ENCODE peak calls at places on chromosomes 11 and 22, in ten cellular contexts. W, S, M, O, E, P, I, R, Z and C are unnamed samples.

GRCh38 chr11:69014936-69015549 is 2.0 kb upstream of the MRGPRF start:
- DNase-seq in Z (no peak), W (no peak), M (no peak), R (no peak), I (no peak), P (no peak), S (no peak), E (no peak), O (peak; percentile 62), C (no peak)

GRCh38 chr22:40485813-40486610 is 115.6 kb downstream of the SGSM3 start:
- DNase-seq in M (no peak), E (peak; percentile 40), R (peak; percentile 74), I (peak; percentile 69), S (peak; percentile 60), O (no peak), P (no peak), W (no peak), Z (no peak), C (no peak)

GRCh38 chr22:28064941-28065340 is 145.9 kb upstream of the PITPNB start:
- DNase-seq in O (no peak), M (no peak), S (peak; percentile 24), I (no peak), R (no peak), Z (no peak), E (no peak), P (no peak), W (no peak), C (no peak)

GRCh38 chr22:37165066-37165465 is 15.3 kb upstream of the IL2RB start:
- DNase-seq in P (peak; percentile 21), S (no peak), M (no peak), I (no peak), W (no peak), E (peak; percentile 5), Z (no peak), R (no peak), O (no peak), C (peak; percentile 46)

GRCh38 chr11:126098204-126098769 is 35.6 kb upstream of the CDON start:
- DNase-seq in O (no peak), S (no peak), I (no peak), Z (peak; percentile 27), E (no peak), P (no peak), M (no peak), R (no peak), W (no peak), C (peak; percentile 63)

GRCh38 chr11:64088159-64089026 is 52.7 kb downstream of the FLRT1 start:
- DNase-seq in I (no peak), O (no peak), Z (no peak), M (no peak), W (peak; percentile 53), S (no peak), E (no peak), P (no peak), R (peak; percentile 60), C (no peak)

GRCh38 chr11:21346361-21346760 is 677.0 kb downstream of the NELL1 start:
- DNase-seq in R (no peak), M (no peak), Z (no peak), W (no peak), I (no peak), O (no peak), E (no peak), P (no peak), S (no peak), C (no peak)

GRCh38 chr11:131692151-131692550 is 321.7 kb downstream of the NTM start:
- DNase-seq in E (no peak), W (no peak), Z (no peak), M (no peak), R (no peak), S (no peak), P (no peak), O (no peak), I (no peak), C (no peak)

GRCh38 chr11:76695767-76696166 is 25.2 kb upstream of the LRRC32 start:
- DNase-seq in R (no peak), Z (no peak), O (no peak), E (no peak), W (no peak), S (no peak), I (no peak), P (peak; percentile 14), M (no peak), C (no peak)

GRCh38 chr11:35257287-35257686 is 118.3 kb downstream of the CD44 start:
- DNase-seq in I (no peak), W (no peak), P (no peak), S (no peak), Z (no peak), O (no peak), M (no peak), R (no peak), E (no peak), C (no peak)

GRCh38 chr11:76927160-76927559 is 66.4 kb downstream of the ACER3 start:
- DNase-seq in W (no peak), O (no peak), M (no peak), S (no peak), E (no peak), R (no peak), P (no peak), I (no peak), Z (no peak), C (no peak)

GRCh38 chr11:7495997-7496545 is 10.8 kb downstream of the OLFML1 start:
- DNase-seq in S (no peak), E (no peak), M (no peak), R (no peak), P (no peak), W (no peak), I (peak; percentile 35), Z (no peak), O (no peak), C (no peak)

GRCh38 chr11:75538150-75538942 is 12.6 kb upstream of the GDPD5 start:
- DNase-seq in P (no peak), I (no peak), S (no peak), Z (no peak), W (no peak), O (no peak), M (no peak), E (no peak), R (no peak), C (no peak)

GRCh38 chr11:75537740-75538139 is 12.0 kb upstream of the GDPD5 start:
- DNase-seq in R (no peak), Z (no peak), S (no peak), E (no peak), O (no peak), M (no peak), I (no peak), W (no peak), P (no peak), C (no peak)

GRCh38 chr11:75539459-75540022 is 13.8 kb upstream of the GDPD5 start:
- DNase-seq in Z (no peak), W (no peak), I (no peak), M (no peak), O (no peak), E (no peak), P (no peak), S (no peak), R (no peak), C (no peak)

GRCh38 chr11:75535039-75535563 is 9.4 kb upstream of the GDPD5 start:
- DNase-seq in M (peak; percentile 83), I (no peak), S (no peak), O (no peak), P (no peak), R (no peak), E (no peak), W (no peak), Z (no peak), C (no peak)

GRCh38 chr11:75536786-75537629 is 11.3 kb upstream of the GDPD5 start:
- DNase-seq in Z (no peak), M (peak; percentile 54), S (peak; percentile 41), P (no peak), R (no peak), I (no peak), W (no peak), E (no peak), O (no peak), C (no peak)
- TF ChIP-seq POLR2A in Z (no peak), M (peak; percentile 35), S (no peak), P (no peak), R (no peak), I (no peak), W (no peak), E (no peak), O (no peak), C (no peak)

GRCh38 chr11:95923730-95924413 is at the start of gene MTMR2:
- DNase-seq in E (peak; percentile 76), M (peak; percentile 81), I (peak; percentile 67), R (peak; percentile 76), S (peak; percentile 70), W (peak; percentile 49), O (peak; percentile 85), Z (peak; percentile 87), P (peak; percentile 89), C (peak; percentile 93)
- H3K4me1 ChIP-seq in E (no peaks in the 10 kb centered on the region), M (peaks cover 10% of the 10 kb centered on the region), I (peaks cover 36% of the 10 kb centered on the region), R (peaks cover 10% of the 10 kb centered on the region), S (peaks cover 1% of the 10 kb centered on the region), W (peaks cover 25% of the 10 kb centered on the region), O (no peaks in the 10 kb centered on the region), Z (peaks cover 12% of the 10 kb centered on the region), P (peaks cover 25% of the 10 kb centered on the region), C (peaks cover 40% of the 10 kb centered on the region)

DNA sequence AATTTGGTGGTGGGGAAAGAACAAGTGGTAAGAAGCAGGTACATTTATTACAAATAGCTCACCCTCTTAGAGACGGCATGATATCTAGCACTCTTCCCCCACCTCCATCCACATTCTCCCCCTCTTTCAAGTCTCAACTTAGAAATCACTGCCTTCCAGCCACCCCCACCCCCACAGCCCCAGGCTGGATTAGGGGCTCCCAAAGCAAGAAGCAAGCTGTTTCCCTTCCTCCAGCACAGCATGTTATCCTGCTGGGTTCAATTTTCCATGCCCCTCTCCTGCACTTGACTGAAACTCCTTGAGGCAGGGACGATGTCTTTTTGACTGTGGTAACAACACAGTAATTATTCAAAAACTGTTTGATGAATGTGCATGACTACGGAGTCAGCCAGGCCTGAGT is 350.7 kb downstream of the LARGE1 start:
- DNase-seq in P (no peak), E (no peak), S (no peak), W (no peak), R (no peak), O (no peak), M (no peak), Z (no peak), I (no peak), C (no peak)
- H3K27ac ChIP-seq in P (peak overlapping the region; percentile 54), E (no peak overlapping the region), S (no peak overlapping the region), W (no peak overlapping the region), R (no peak overlapping the region), O (no peak overlapping the region), M (no peak overlapping the region), Z (no peak overlapping the region), I (no peak overlapping the region), C (peak overlapping the region; percentile 75)

DNA sequence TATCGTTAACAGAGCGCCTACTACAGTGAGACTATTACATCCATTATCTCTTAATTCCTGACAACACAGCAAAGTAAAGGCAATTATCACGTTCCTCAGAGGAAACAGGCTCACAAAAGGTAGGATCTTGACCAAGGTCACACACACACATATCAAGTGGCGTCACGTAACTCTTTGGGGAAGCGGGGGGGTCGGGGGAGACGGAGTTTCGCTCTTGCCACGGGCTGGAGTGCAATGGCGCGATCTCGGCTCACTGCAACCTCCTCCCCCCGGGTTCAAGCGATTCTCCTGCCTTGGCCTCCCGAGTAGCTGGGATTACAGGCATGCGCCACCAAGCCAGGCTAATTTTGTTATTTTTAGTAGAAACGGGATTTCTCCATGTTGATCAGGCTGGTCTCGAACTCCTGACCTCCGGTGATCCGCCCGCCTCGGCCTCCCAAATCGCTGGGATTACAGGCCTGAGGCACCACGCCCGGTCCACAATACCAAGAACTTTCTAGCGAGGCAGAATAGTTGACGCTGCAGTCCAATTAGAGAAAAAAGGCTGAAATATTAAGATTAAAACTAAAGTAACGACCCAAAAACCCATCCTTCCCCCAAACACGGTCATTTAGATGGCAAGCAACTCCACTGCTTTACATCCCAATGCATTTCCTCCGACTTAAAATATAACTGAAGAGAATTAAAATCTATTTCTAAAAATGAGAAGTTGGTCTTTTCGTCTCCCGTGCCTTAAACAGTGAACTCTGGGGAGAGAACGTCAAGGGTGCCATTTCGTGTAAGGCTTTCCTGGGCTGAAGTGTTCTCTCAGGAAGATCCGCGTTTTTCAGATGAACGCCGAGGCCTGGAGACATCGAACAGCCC is 1.1 kb downstream of the DDX17 start:
- DNase-seq in W (no peak), P (peak; percentile 66), S (peak; percentile 48), Z (peak; percentile 78), M (peak; percentile 62), I (peak; percentile 75), O (peak; percentile 38), E (peak; percentile 69), R (peak; percentile 60), C (peak; percentile 90)
- TF ChIP-seq POLR2A in W (no peak), P (no peak), S (no peak), Z (no peak), M (peak; percentile 70), I (peak; percentile 32), O (no peak), E (no peak), R (no peak), C (no peak)